ENCODE peak calls at places on chromosome 11, in nine cellular contexts. One of them, this sample, is unnamed. For H3K36me3 and H3K4me1, the result is how much of the 10 kb centered on the place peaks cover.

GRCh38 chr11:123364145-123364544 is 65.9 kb upstream of the GRAMD1B start:
- DNase-seq in sigmoid colon: no peak
- DNase-seq in CD8-positive, alpha-beta T cell: no peak
- DNase-seq in GM23248: no peak
- DNase-seq in uterus: no peak
- DNase-seq in ascending aorta: no peak
- DNase-seq in IMR-90: no peak
- DNase-seq in neural progenitor cell: peak
- DNase-seq in kidney: no peak
- DNase-seq in this sample: no peak

GRCh38 chr11:112255075-112255739 is 5.5 kb downstream of the PLET1 start:
- DNase-seq in sigmoid colon: no peak
- DNase-seq in CD8-positive, alpha-beta T cell: no peak
- DNase-seq in GM23248: peak
- DNase-seq in uterus: no peak
- DNase-seq in ascending aorta: no peak
- DNase-seq in IMR-90: peak
- DNase-seq in neural progenitor cell: no peak
- DNase-seq in kidney: no peak
- DNase-seq in this sample: no peak

GRCh38 chr11:114087028-114087427 is 27.5 kb downstream of the ZBTB16 start:
- DNase-seq in sigmoid colon: no peak
- DNase-seq in CD8-positive, alpha-beta T cell: no peak
- DNase-seq in GM23248: no peak
- DNase-seq in uterus: no peak
- DNase-seq in ascending aorta: no peak
- DNase-seq in IMR-90: no peak
- DNase-seq in neural progenitor cell: no peak
- DNase-seq in kidney: no peak
- DNase-seq in this sample: no peak

GRCh38 chr11:32081129-32081641 is 9.7 kb upstream of the RCN1 start:
- DNase-seq in sigmoid colon: no peak
- DNase-seq in CD8-positive, alpha-beta T cell: no peak
- DNase-seq in GM23248: peak
- DNase-seq in uterus: no peak
- DNase-seq in ascending aorta: no peak
- DNase-seq in IMR-90: peak
- DNase-seq in neural progenitor cell: no peak
- DNase-seq in kidney: no peak
- DNase-seq in this sample: no peak

GRCh38 chr11:90171359-90171758 is 36.9 kb downstream of the NAALAD2 start:
- DNase-seq in sigmoid colon: no peak
- DNase-seq in CD8-positive, alpha-beta T cell: no peak
- DNase-seq in GM23248: no peak
- DNase-seq in uterus: no peak
- DNase-seq in ascending aorta: no peak
- DNase-seq in IMR-90: no peak
- DNase-seq in neural progenitor cell: no peak
- DNase-seq in kidney: no peak
- DNase-seq in this sample: no peak

GRCh38 chr11:66509131-66509561 is 1.3 kb upstream of the BBS1 start:
- DNase-seq in sigmoid colon: no peak
- DNase-seq in CD8-positive, alpha-beta T cell: no peak
- DNase-seq in GM23248: no peak
- DNase-seq in uterus: no peak
- DNase-seq in ascending aorta: no peak
- DNase-seq in IMR-90: no peak
- DNase-seq in neural progenitor cell: no peak
- DNase-seq in kidney: no peak
- DNase-seq in this sample: no peak

GRCh38 chr11:20369816-20370215 is 6.3 kb downstream of the HTATIP2 start:
- DNase-seq in sigmoid colon: no peak
- DNase-seq in CD8-positive, alpha-beta T cell: no peak
- DNase-seq in GM23248: no peak
- DNase-seq in uterus: no peak
- DNase-seq in ascending aorta: no peak
- DNase-seq in IMR-90: no peak
- DNase-seq in neural progenitor cell: no peak
- DNase-seq in kidney: no peak
- DNase-seq in this sample: peak

GRCh38 chr11:90380206-90380605 is 157.4 kb upstream of the CHORDC1 start:
- DNase-seq in sigmoid colon: no peak
- DNase-seq in CD8-positive, alpha-beta T cell: no peak
- DNase-seq in GM23248: no peak
- DNase-seq in uterus: no peak
- DNase-seq in ascending aorta: no peak
- DNase-seq in IMR-90: no peak
- DNase-seq in neural progenitor cell: no peak
- DNase-seq in kidney: no peak
- DNase-seq in this sample: no peak

GRCh38 chr11:74570266-74571061 is 21.9 kb upstream of the POLD3 start:
- DNase-seq in sigmoid colon: no peak
- DNase-seq in CD8-positive, alpha-beta T cell: no peak
- DNase-seq in GM23248: peak
- DNase-seq in uterus: peak
- DNase-seq in ascending aorta: no peak
- DNase-seq in IMR-90: peak
- DNase-seq in neural progenitor cell: peak
- DNase-seq in kidney: no peak
- DNase-seq in this sample: peak

GRCh38 chr11:65861533-65862183 is 1.4 kb downstream of the MUS81 start:
- DNase-seq in sigmoid colon: peak
- DNase-seq in CD8-positive, alpha-beta T cell: no peak
- DNase-seq in GM23248: no peak
- DNase-seq in uterus: peak
- DNase-seq in ascending aorta: no peak
- DNase-seq in IMR-90: no peak
- DNase-seq in neural progenitor cell: peak
- DNase-seq in kidney: peak
- DNase-seq in this sample: peak

GRCh38 chr11:65290448-65291165 is 24.1 kb upstream of the CDC42EP2 start:
- DNase-seq in sigmoid colon: peak
- DNase-seq in CD8-positive, alpha-beta T cell: no peak
- DNase-seq in GM23248: peak
- DNase-seq in uterus: peak
- DNase-seq in ascending aorta: peak
- DNase-seq in IMR-90: peak
- DNase-seq in neural progenitor cell: no peak
- DNase-seq in kidney: peak
- DNase-seq in this sample: no peak

DNA sequence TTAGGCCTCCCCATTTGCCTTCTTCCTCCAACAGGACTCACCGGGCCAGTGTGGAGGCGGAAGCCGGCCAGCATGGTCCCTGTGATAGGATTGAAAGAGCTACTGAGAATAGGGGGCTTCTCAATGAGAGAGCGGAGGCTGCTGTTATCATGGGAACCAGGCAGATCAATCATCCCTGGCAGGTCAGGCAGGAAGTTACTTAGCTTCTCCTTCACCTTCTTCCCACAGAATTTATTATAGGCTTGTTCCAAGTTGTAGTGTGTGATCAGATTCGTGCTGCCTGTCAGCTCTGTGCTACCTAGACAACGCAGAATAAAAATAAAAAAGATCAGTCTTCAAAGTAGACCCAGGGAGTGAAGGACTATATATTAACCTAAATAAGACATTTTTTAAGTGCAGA is 7.1 kb downstream of the MED19 start:
- DNase-seq in sigmoid colon: no peak
- DNase-seq in CD8-positive, alpha-beta T cell: no peak
- DNase-seq in GM23248: no peak
- DNase-seq in uterus: no peak
- DNase-seq in ascending aorta: no peak
- DNase-seq in IMR-90: no peak
- DNase-seq in neural progenitor cell: no peak
- DNase-seq in kidney: no peak
- DNase-seq in this sample: no peak
- H3K36me3 ChIP-seq in sigmoid colon: half or more
- H3K36me3 ChIP-seq in CD8-positive, alpha-beta T cell: under half
- H3K36me3 ChIP-seq in GM23248: under half
- H3K36me3 ChIP-seq in uterus: under half
- H3K36me3 ChIP-seq in ascending aorta: under half
- H3K36me3 ChIP-seq in IMR-90: under half
- H3K36me3 ChIP-seq in neural progenitor cell: under half
- H3K36me3 ChIP-seq in kidney: under half
- H3K36me3 ChIP-seq in this sample: under half

DNA sequence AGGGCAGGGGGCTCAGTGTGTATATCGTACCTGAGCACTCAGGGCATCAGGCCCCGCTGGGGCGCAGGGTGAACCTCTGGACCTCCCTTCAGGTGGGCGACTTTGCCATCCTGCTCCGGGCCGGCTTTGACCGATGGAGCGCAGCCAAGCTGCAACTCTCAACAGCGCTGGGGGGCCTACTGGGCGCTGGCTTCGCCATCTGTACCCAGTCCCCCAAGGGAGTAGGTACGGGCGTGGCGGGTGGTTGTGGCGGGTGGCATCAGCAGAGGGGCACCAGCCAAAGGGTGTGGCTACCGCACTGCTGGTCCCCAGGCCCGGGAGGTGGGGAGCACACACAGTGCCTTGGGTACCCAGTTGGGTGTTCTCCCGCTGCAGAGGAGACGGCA is 6.3 kb downstream of the SLC39A13 start:
- DNase-seq in sigmoid colon: peak
- DNase-seq in CD8-positive, alpha-beta T cell: no peak
- DNase-seq in GM23248: no peak
- DNase-seq in uterus: no peak
- DNase-seq in ascending aorta: no peak
- DNase-seq in IMR-90: no peak
- DNase-seq in neural progenitor cell: peak
- DNase-seq in kidney: peak
- DNase-seq in this sample: no peak
- H3K4me1 ChIP-seq in sigmoid colon: under half
- H3K4me1 ChIP-seq in CD8-positive, alpha-beta T cell: under half
- H3K4me1 ChIP-seq in GM23248: half or more
- H3K4me1 ChIP-seq in uterus: under half
- H3K4me1 ChIP-seq in ascending aorta: under half
- H3K4me1 ChIP-seq in IMR-90: half or more
- H3K4me1 ChIP-seq in neural progenitor cell: under half
- H3K4me1 ChIP-seq in kidney: under half
- H3K4me1 ChIP-seq in this sample: under half

GRCh38 chr11:75582461-75582934 is 20.4 kb downstream of the SERPINH1 start:
- DNase-seq in sigmoid colon: no peak
- DNase-seq in CD8-positive, alpha-beta T cell: no peak
- DNase-seq in GM23248: no peak
- DNase-seq in uterus: no peak
- DNase-seq in ascending aorta: no peak
- DNase-seq in IMR-90: no peak
- DNase-seq in neural progenitor cell: no peak
- DNase-seq in kidney: no peak
- DNase-seq in this sample: no peak
- H3K4me3 ChIP-seq in sigmoid colon: peak
- H3K4me3 ChIP-seq in CD8-positive, alpha-beta T cell: peak
- H3K4me3 ChIP-seq in GM23248: peak
- H3K4me3 ChIP-seq in uterus: peak
- H3K4me3 ChIP-seq in ascending aorta: peak
- H3K4me3 ChIP-seq in IMR-90: peak
- H3K4me3 ChIP-seq in neural progenitor cell: no peak
- H3K4me3 ChIP-seq in kidney: peak
- H3K4me3 ChIP-seq in this sample: no peak

DNA sequence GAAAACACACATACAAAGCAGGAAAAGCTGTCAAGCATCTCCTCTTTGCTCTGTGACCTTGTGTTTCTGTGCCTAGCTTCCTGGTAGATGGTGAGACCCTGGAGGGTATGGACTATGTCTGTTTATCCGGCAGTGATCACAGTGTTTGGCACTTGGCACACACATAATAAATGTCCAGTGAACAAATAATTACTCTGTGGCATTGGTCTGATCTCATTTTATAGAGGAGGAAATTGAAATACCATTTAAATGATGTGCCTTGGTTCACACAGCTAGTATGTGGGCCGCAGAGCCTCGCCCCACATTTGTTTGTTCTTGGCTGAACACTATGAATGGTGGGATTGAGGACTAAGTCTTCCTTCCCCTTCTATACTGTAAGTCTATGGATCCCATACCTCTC is 104.7 kb upstream of the SPON1 start:
- DNase-seq in sigmoid colon: no peak
- DNase-seq in CD8-positive, alpha-beta T cell: no peak
- DNase-seq in GM23248: no peak
- DNase-seq in uterus: no peak
- DNase-seq in ascending aorta: no peak
- DNase-seq in IMR-90: no peak
- DNase-seq in neural progenitor cell: no peak
- DNase-seq in kidney: no peak
- DNase-seq in this sample: no peak
- H3K36me3 ChIP-seq in sigmoid colon: under half
- H3K36me3 ChIP-seq in CD8-positive, alpha-beta T cell: under half
- H3K36me3 ChIP-seq in GM23248: under half
- H3K36me3 ChIP-seq in uterus: under half
- H3K36me3 ChIP-seq in ascending aorta: under half
- H3K36me3 ChIP-seq in IMR-90: under half
- H3K36me3 ChIP-seq in neural progenitor cell: under half
- H3K36me3 ChIP-seq in kidney: under half
- H3K36me3 ChIP-seq in this sample: under half

This sample was measured in HAP-1.